ENCODE peak calls at places on chromosomes 12 and 14, in nine cellular contexts. Y, L, B, O, M, R, G, V and Q are unnamed samples. For H3K36me3 and H3K4me1, the result is how much of the 10 kb centered on the place peaks cover.

GRCh38 chr12:14938301-14938700 is at the start of gene ERP27:
- DNase-seq in L (no peak), Y (no peak), B (no peak), R (no peak), M (no peak), G (no peak), V (no peak), O (no peak), Q (no peak)

GRCh38 chr14:34227834-34228662 is 234.0 kb downstream of the SPTSSA start:
- DNase-seq in L (peak), O (peak), Y (peak), M (peak), R (peak), V (peak), B (peak), G (peak), Q (peak)

GRCh38 chr12:122855985-122856831 is 21.0 kb downstream of the HIP1R start:
- DNase-seq in G (no peak), B (no peak), V (no peak), L (no peak), O (no peak), R (no peak), M (no peak), Y (no peak), Q (no peak)

GRCh38 chr12:104733717-104734175 is 224.3 kb downstream of the SLC41A2 start:
- DNase-seq in R (no peak), L (no peak), B (peak), G (no peak), V (no peak), M (no peak), Y (peak), O (peak), Q (no peak)

GRCh38 chr14:56131004-56131864 is 13.0 kb downstream of the PELI2 start:
- DNase-seq in Y (no peak), L (no peak), V (no peak), G (no peak), M (no peak), B (no peak), O (no peak), R (no peak), Q (no peak)

GRCh38 chr14:63857467-63858030 is 4.7 kb downstream of the SYNE2 start:
- DNase-seq in G (no peak), O (no peak), R (no peak), L (no peak), M (no peak), B (no peak), Y (no peak), V (no peak), Q (no peak)

GRCh38 chr12:50032516-50033316 is 7.4 kb upstream of the RACGAP1 start:
- DNase-seq in V (no peak), M (no peak), B (no peak), O (peak), L (no peak), Y (peak), G (no peak), R (no peak), Q (no peak)

GRCh38 chr12:49027846-49028245 is 9.3 kb upstream of the PRKAG1 start:
- DNase-seq in G (no peak), L (no peak), V (no peak), O (no peak), R (peak), B (no peak), Y (no peak), M (no peak), Q (no peak)

GRCh38 chr12:121805171-121805687 is 1.4 kb downstream of the SETD1B start:
- DNase-seq in G (peak), L (no peak), B (no peak), Y (peak), R (no peak), O (no peak), V (peak), M (no peak), Q (peak)

GRCh38 chr14:56805201-56805991 is 4.9 kb downstream of the OTX2 start:
- DNase-seq in B (no peak), G (no peak), Y (peak), O (no peak), V (no peak), R (no peak), L (no peak), M (no peak), Q (no peak)

GRCh38 chr14:96095581-96096476 is 56.7 kb downstream of the C14orf132 start:
- DNase-seq in G (no peak), M (no peak), V (peak), R (no peak), B (peak), L (no peak), O (no peak), Y (peak), Q (no peak)

GRCh38 chr12:1910468-1910867 is 8.0 kb downstream of the CACNA2D4 start:
- DNase-seq in O (no peak), L (no peak), Y (no peak), B (no peak), M (no peak), G (no peak), R (no peak), V (no peak), Q (no peak)

GRCh38 chr12:101969-102878 is 35.7 kb downstream of the IQSEC3 start:
- DNase-seq in M (no peak), G (no peak), V (no peak), B (no peak), O (peak), R (no peak), Y (peak), L (peak), Q (no peak)

GRCh38 chr14:23307687-23308644 is 1.3 kb downstream of the BCL2L2 start:
- DNase-seq in Y (no peak), V (no peak), O (no peak), R (no peak), G (no peak), L (no peak), M (no peak), B (no peak), Q (no peak)

GRCh38 chr12:111758120-111758561 is 8.6 kb upstream of the ALDH2 start:
- DNase-seq in M (no peak), O (peak), B (no peak), V (peak), G (no peak), Y (peak), R (no peak), L (no peak), Q (no peak)

GRCh38 chr12:103600967-103601728 is 14.1 kb downstream of the STAB2 start:
- DNase-seq in V (no peak), O (no peak), B (no peak), L (no peak), M (no peak), G (no peak), Y (no peak), R (no peak), Q (no peak)

GRCh38 chr12:92294676-92295440 is 149.2 kb upstream of the BTG1 start:
- DNase-seq in V (no peak), Y (no peak), R (no peak), O (no peak), L (no peak), M (no peak), G (no peak), B (no peak), Q (no peak)

GRCh38 chr12:109951751-109952150 is 44.4 kb downstream of the GIT2 start:
- DNase-seq in B (no peak), M (no peak), L (no peak), R (no peak), Y (no peak), V (peak), O (no peak), G (peak), Q (peak)

GRCh38 chr14:92948647-92949046 is 25.7 kb downstream of the CHGA start:
- DNase-seq in O (no peak), B (no peak), M (no peak), V (no peak), Y (no peak), R (no peak), G (no peak), L (no peak), Q (no peak)

GRCh38 chr14:65169351-65169750 is 67.0 kb upstream of the MAX start:
- DNase-seq in Y (no peak), L (no peak), B (no peak), G (no peak), M (no peak), R (no peak), O (no peak), V (no peak), Q (peak)

GRCh38 chr12:76190249-76190648 is 105.8 kb upstream of the NAP1L1 start:
- DNase-seq in R (no peak), Y (no peak), O (no peak), L (no peak), V (no peak), B (no peak), G (no peak), M (no peak), Q (no peak)

GRCh38 chr14:22168092-22168955 is 420.7 kb downstream of the DAD1 start:
- DNase-seq in M (no peak), B (peak), L (no peak), V (no peak), O (no peak), Y (no peak), R (no peak), G (no peak), Q (no peak)

GRCh38 chr14:32947792-32948191 is 9.1 kb downstream of the NPAS3 start:
- DNase-seq in L (no peak), O (no peak), M (no peak), G (no peak), R (no peak), V (no peak), Y (no peak), B (no peak), Q (no peak)

GRCh38 chr14:21475767-21476525 is 813 bp downstream of the RAB2B start:
- DNase-seq in Y (no peak), B (peak), V (no peak), L (no peak), G (no peak), R (no peak), O (no peak), M (no peak), Q (no peak)

GRCh38 chr12:24349051-24349780 is 399.7 kb upstream of the SOX5 start:
- DNase-seq in G (no peak), R (no peak), V (no peak), M (no peak), Y (no peak), O (no peak), B (no peak), L (no peak), Q (no peak)

GRCh38 chr12:102427542-102427923 is 52.8 kb downstream of the IGF1 start:
- DNase-seq in L (no peak), B (no peak), V (peak), M (no peak), O (no peak), R (no peak), Y (no peak), G (no peak), Q (no peak)

GRCh38 chr12:48934312-48934706 is 9.0 kb upstream of the FKBP11 start:
- DNase-seq in B (peak), Y (no peak), O (no peak), L (no peak), G (peak), M (no peak), V (no peak), R (no peak), Q (no peak)

GRCh38 chr12:130079254-130079653 is 83.0 kb upstream of the FZD10 start:
- DNase-seq in O (no peak), L (no peak), M (no peak), B (no peak), G (no peak), R (no peak), V (no peak), Y (no peak), Q (no peak)

GRCh38 chr12:95790912-95791849 is 617 bp upstream of the NTN4 start:
- DNase-seq in O (peak), G (peak), R (peak), V (peak), B (no peak), M (peak), L (peak), Y (peak), Q (peak)

GRCh38 chr12:78871566-78871965 is 7.0 kb downstream of the SYT1 start:
- DNase-seq in V (no peak), R (no peak), B (no peak), Y (no peak), L (no peak), O (no peak), G (no peak), M (no peak), Q (no peak)

DNA sequence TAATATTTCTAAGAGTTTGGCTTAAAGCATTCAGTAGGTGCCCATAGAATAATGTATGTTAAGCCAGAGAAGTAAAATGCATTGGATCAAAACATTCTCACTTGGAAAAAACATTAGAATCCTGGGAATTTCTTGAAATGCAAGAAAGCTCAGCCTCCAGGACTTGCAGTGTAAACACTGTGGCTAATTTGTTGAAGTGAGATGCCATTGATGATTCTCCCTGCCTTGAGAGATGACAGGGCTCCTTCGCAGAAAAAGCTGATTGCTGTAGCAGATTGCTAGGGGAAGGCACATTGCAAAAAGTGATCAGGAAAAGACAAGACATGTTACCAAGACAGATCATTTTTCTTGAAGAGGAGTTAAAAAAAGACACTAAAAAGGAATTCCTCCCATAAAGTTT is 204.3 kb upstream of the HMGA2 start:
- DNase-seq in V (no peak), O (no peak), M (no peak), L (no peak), B (no peak), R (no peak), G (peak), Y (no peak), Q (no peak)
- H3K36me3 ChIP-seq in V (under half), O (under half), M (under half), L (under half), B (under half), R (under half), G (under half), Y (under half), Q (under half)

DNA sequence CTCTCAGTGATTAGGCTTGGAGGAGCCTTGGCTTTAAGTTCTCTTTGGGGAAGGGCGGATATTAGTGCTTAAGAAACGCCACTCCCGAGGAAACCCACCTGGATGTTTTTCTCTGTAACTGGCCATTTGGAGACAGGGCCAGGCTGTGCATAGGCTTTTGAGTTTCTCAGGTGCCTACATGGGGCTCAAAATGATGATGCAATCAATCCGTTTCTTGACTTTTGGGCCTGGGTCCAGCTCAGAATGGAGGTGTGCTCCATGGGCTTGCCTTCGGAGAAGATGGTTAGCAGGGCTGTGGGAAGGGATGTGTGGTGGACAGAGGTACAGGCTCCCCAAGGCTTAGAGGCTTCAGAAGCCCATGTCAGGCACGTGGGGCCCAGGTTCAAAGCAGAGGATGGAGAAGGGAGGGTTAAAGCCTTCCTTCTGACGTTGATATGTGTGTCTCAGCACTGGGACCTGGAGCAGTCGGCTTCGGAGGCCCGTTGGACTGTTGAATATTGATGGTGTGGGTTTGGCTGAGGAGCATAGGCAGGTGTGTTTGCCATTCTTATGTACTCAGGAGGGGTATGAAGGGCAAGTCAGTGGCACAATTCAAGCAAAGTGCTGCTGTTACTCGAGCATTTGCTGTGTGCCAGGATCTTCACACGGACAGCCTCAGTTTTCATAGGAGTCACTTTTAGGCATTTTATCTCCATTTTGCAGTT is 82.8 kb downstream of the SLC25A47 start:
- DNase-seq in O (peak), L (no peak), G (no peak), V (no peak), B (no peak), R (no peak), M (no peak), Y (no peak), Q (no peak)
- H3K4me1 ChIP-seq in O (under half), L (under half), G (under half), V (under half), B (under half), R (under half), M (under half), Y (under half), Q (under half)

GRCh38 chr14:78238141-78238540 is 68.0 kb downstream of the NRXN3 start:
- DNase-seq in B (no peak), Y (no peak), R (no peak), L (no peak), O (no peak), M (no peak), V (no peak), G (no peak), Q (no peak)

GRCh38 chr14:78227466-78228077 is 57.4 kb downstream of the NRXN3 start:
- DNase-seq in B (no peak), O (no peak), Y (no peak), V (no peak), M (no peak), G (no peak), R (no peak), L (no peak), Q (no peak)

GRCh38 chr14:78228702-78229327 is 58.6 kb downstream of the NRXN3 start:
- DNase-seq in O (no peak), B (no peak), G (no peak), L (no peak), R (no peak), Y (no peak), M (no peak), V (no peak), Q (no peak)

DNA sequence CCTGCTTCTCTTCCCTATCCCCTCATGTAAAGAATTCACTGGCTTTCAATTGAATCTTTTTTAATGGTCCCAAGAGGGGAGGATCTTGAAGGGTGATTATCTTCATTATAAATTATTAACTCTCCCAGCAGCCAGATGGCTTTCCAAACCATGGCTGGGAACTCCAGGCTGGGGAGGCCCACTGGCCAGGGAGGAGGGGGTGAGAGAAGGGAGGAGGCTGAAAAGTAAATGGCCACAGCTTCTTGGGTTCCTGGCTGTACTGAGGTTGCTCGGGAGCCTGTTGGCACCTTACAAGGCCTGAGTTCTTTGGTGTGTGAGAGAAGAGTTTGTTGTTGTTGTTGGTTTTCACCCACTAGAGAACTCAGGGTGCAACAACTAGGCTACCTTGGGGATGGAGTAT is 62.5 kb downstream of the NRXN3 start:
- DNase-seq in Y (no peak), M (no peak), G (no peak), B (no peak), L (no peak), V (no peak), O (no peak), R (no peak), Q (no peak)
- H3K27ac ChIP-seq in Y (no peak), M (no peak), G (no peak), B (no peak), L (no peak), V (no peak), O (no peak), R (no peak), Q (no peak)

GRCh38 chr12:89474615-89475014 is 50.0 kb downstream of the GALNT4 start:
- DNase-seq in M (no peak), G (no peak), R (no peak), L (no peak), Y (no peak), B (no peak), O (no peak), V (no peak), Q (no peak)
- H3K36me3 ChIP-seq in M (under half), G (under half), R (under half), L (under half), Y (under half), B (under half), O (under half), V (under half), Q (under half)

DNA sequence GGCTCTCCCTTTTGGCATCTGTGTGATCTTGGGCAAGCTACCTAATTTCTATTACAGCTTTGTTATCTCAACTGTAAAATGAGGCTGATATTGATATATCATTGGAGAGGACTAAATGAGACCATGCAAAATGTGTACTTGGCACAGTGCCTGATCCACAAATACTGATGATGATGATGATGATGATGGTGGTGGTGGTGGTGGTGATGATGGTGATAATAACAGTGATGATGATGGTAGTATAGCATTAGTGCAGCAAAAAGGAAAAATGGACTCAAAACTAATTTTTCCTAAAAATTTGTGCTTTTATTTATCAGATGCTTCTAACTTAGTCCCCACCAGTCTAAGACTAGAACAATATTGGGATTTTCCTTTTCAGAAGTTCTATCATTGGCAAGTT is 70.7 kb downstream of the KCNMB4 start:
- DNase-seq in B (no peak), O (no peak), Y (no peak), L (no peak), G (no peak), M (no peak), R (no peak), V (no peak), Q (no peak)
- H3K4me1 ChIP-seq in B (under half), O (under half), Y (under half), L (under half), G (under half), M (under half), R (under half), V (under half), Q (under half)

GRCh38 chr14:90827919-90828610 is 11.8 kb upstream of the TTC7B start:
- DNase-seq in V (peak), M (peak), G (peak), L (peak), R (peak), Y (peak), O (peak), B (peak), Q (peak)
- H3K27ac ChIP-seq in V (peak), M (peak), G (no peak), L (no peak), R (peak), Y (no peak), O (peak), B (no peak), Q (no peak)

GRCh38 chr12:45077259-45077658 is 26.4 kb upstream of the DBX2 start:
- DNase-seq in R (no peak), Y (no peak), O (no peak), B (no peak), L (no peak), V (no peak), M (no peak), G (no peak), Q (no peak)

GRCh38 chr12:45076417-45077031 is 25.6 kb upstream of the DBX2 start:
- DNase-seq in O (no peak), M (no peak), V (no peak), L (peak), B (no peak), G (peak), Y (peak), R (no peak), Q (no peak)

GRCh38 chr12:45075575-45076282 is 24.8 kb upstream of the DBX2 start:
- DNase-seq in G (no peak), V (no peak), L (no peak), B (no peak), R (no peak), M (no peak), O (no peak), Y (no peak), Q (no peak)
- H3K36me3 ChIP-seq in G (under half), V (under half), L (under half), B (under half), R (under half), M (under half), O (under half), Y (under half), Q (under half)

GRCh38 chr12:22979854-22980253 is 354.9 kb downstream of the ETNK1 start:
- DNase-seq in O (no peak), Y (peak), M (no peak), B (no peak), G (no peak), L (no peak), R (no peak), V (no peak), Q (no peak)

GRCh38 chr12:22978962-22979361 is 354.0 kb downstream of the ETNK1 start:
- DNase-seq in L (no peak), B (no peak), R (no peak), V (no peak), O (no peak), M (no peak), G (no peak), Y (no peak), Q (peak)

GRCh38 chr12:22981711-22982110 is 356.7 kb downstream of the ETNK1 start:
- DNase-seq in M (no peak), Y (no peak), O (no peak), R (no peak), V (no peak), G (peak), L (no peak), B (no peak), Q (no peak)

GRCh38 chr12:22986997-22987396 is 362.0 kb downstream of the ETNK1 start:
- DNase-seq in V (no peak), B (no peak), L (no peak), M (no peak), G (no peak), R (no peak), Y (no peak), O (no peak), Q (no peak)

GRCh38 chr12:22982635-22983034 is 357.7 kb downstream of the ETNK1 start:
- DNase-seq in L (no peak), V (no peak), G (no peak), R (no peak), O (no peak), B (no peak), Y (no peak), M (no peak), Q (no peak)
- H3K4me1 ChIP-seq in L (under half), V (under half), G (under half), R (under half), O (under half), B (under half), Y (under half), M (under half), Q (under half)